ENCODE peak calls at places on chromosomes 5 and 9, in five cellular contexts. One of them, this sample, is unnamed.

GRCh38 chr9:127178646-127179632 is 56.5 kb upstream of the ANGPTL2 start:
- DNase-seq in AG09319: no peak
- DNase-seq in AG04450: no peak
- DNase-seq in MM.1S: no peak
- DNase-seq in GM12864: no peak
- DNase-seq in this sample: no peak

GRCh38 chr5:172417983-172418630 is 36.2 kb downstream of the SH3PXD2B start:
- DNase-seq in AG09319: peak
- DNase-seq in MM.1S: no peak
- DNase-seq in GM12864: no peak
- DNase-seq in AG04450: peak
- DNase-seq in this sample: no peak

GRCh38 chr9:124784503-124784902 is 7.6 kb downstream of the OLFML2A start:
- DNase-seq in MM.1S: no peak
- DNase-seq in GM12864: no peak
- DNase-seq in AG04450: no peak
- DNase-seq in AG09319: no peak
- DNase-seq in this sample: no peak

GRCh38 chr5:80975065-80975464 is 14.9 kb downstream of the RASGRF2 start:
- DNase-seq in MM.1S: no peak
- DNase-seq in AG04450: no peak
- DNase-seq in AG09319: no peak
- DNase-seq in GM12864: no peak
- DNase-seq in this sample: no peak

GRCh38 chr5:92019376-92019990 is 636.4 kb upstream of the ARRDC3 start:
- DNase-seq in AG04450: no peak
- DNase-seq in MM.1S: peak
- DNase-seq in GM12864: no peak
- DNase-seq in AG09319: no peak
- DNase-seq in this sample: no peak

GRCh38 chr9:21326526-21327139 is 8.6 kb downstream of the KLHL9 start:
- DNase-seq in GM12864: no peak
- DNase-seq in AG09319: no peak
- DNase-seq in AG04450: no peak
- DNase-seq in MM.1S: peak
- DNase-seq in this sample: peak

GRCh38 chr9:115209601-115210306 is 91.8 kb upstream of the TNC start:
- DNase-seq in AG04450: no peak
- DNase-seq in GM12864: no peak
- DNase-seq in MM.1S: no peak
- DNase-seq in AG09319: no peak
- DNase-seq in this sample: peak

GRCh38 chr9:121285835-121286687 is 18.1 kb downstream of the GSN start:
- DNase-seq in GM12864: no peak
- DNase-seq in AG04450: no peak
- DNase-seq in MM.1S: no peak
- DNase-seq in AG09319: no peak
- DNase-seq in this sample: no peak

GRCh38 chr9:8558176-8558575 is 758.6 kb upstream of the DMAC1 start:
- DNase-seq in GM12864: no peak
- DNase-seq in AG09319: no peak
- DNase-seq in MM.1S: no peak
- DNase-seq in AG04450: no peak
- DNase-seq in this sample: no peak

GRCh38 chr9:34701023-34701768 is 8.7 kb downstream of the CCL21 start:
- DNase-seq in AG04450: peak
- DNase-seq in AG09319: no peak
- DNase-seq in GM12864: no peak
- DNase-seq in MM.1S: peak
- DNase-seq in this sample: peak

GRCh38 chr9:105466898-105467455 is 19.1 kb downstream of the FSD1L start:
- DNase-seq in AG04450: peak
- DNase-seq in AG09319: no peak
- DNase-seq in GM12864: no peak
- DNase-seq in MM.1S: no peak
- DNase-seq in this sample: no peak

GRCh38 chr5:78588517-78588916 is 60.1 kb downstream of the LHFPL2 start:
- DNase-seq in AG04450: no peak
- DNase-seq in GM12864: no peak
- DNase-seq in MM.1S: no peak
- DNase-seq in AG09319: no peak
- DNase-seq in this sample: no peak

GRCh38 chr5:60487885-60488425 is 212.0 kb downstream of the DEPDC1B start:
- DNase-seq in AG04450: no peak
- DNase-seq in AG09319: no peak
- DNase-seq in MM.1S: no peak
- DNase-seq in GM12864: no peak
- DNase-seq in this sample: no peak

DNA sequence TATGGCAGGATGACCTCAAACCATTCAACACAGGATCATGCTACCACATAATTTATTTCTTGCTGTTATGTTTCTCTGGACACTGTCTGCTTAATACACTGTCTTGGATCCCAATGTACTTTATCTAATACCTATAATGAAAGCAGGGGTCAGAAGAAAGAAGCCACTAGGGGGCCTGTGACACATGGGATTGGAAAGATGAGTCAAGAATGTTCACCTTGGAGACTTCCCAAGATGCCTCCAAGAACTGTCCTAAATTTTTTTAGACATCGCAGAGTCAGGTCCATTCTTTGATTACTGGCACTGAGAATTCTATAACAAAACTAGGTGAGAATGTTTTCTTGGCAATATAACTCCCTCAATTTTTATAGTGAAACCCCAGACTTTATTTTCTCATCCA is 305.8 kb upstream of the SMARCA2 start:
- DNase-seq in AG09319: no peak
- DNase-seq in MM.1S: no peak
- DNase-seq in AG04450: no peak
- DNase-seq in GM12864: no peak
- DNase-seq in this sample: peak
- TF ChIP-seq CTCF in AG09319: no peak
- TF ChIP-seq CTCF in MM.1S: peak
- TF ChIP-seq CTCF in AG04450: no peak
- TF ChIP-seq CTCF in GM12864: peak
- TF ChIP-seq CTCF in this sample: peak

DNA sequence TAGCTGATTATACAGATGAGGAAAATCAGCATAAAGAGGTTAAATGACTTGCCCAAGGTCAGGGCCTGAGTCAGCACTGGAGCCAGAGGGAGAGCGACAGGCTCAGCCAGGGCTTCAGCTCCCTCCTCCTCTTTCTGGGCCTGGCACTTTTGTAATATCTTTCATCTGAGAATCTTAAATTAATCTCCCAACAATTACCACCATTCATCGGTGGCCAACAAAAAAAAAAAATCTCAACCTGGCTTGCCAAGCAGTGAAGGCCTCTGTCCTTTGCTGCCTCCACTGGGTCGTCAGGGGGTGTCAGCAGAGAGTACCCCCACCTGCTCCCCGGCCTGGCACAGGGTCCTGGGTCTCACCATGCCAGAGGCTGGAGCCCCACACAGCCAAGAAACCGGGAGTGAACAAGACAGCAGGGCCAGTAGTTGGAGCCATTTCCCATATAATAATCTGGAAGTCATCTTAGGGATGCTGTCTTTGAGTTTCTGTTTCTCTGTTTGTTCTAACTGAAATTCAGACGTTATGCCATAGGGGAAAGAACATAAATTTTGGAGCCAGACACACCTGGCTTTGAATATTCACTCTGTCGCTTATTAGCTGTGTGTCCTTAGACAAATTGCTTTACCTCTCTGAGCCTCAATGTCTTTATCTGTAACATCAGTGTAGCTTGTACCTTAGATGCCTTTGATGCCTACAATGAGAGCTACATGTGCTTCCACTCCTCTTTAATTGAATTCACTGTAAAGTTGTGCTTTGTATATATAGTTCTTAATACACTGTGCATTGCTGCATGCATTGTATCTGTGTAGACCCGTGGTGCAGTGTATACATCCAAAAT is 299.9 kb upstream of the MSX2 start:
- DNase-seq in MM.1S: no peak
- DNase-seq in GM12864: no peak
- DNase-seq in AG09319: no peak
- DNase-seq in AG04450: no peak
- DNase-seq in this sample: no peak
- TF ChIP-seq CTCF in MM.1S: no peak
- TF ChIP-seq CTCF in GM12864: no peak
- TF ChIP-seq CTCF in AG09319: peak
- TF ChIP-seq CTCF in AG04450: peak
- TF ChIP-seq CTCF in this sample: no peak

GRCh38 chr9:109705515-109705914 is 74.5 kb upstream of the PALM2AKAP2 start:
- DNase-seq in MM.1S: no peak
- DNase-seq in AG09319: peak
- DNase-seq in AG04450: no peak
- DNase-seq in GM12864: no peak
- DNase-seq in this sample: no peak
- TF ChIP-seq CTCF in MM.1S: no peak
- TF ChIP-seq CTCF in AG09319: peak
- TF ChIP-seq CTCF in AG04450: no peak
- TF ChIP-seq CTCF in GM12864: no peak
- TF ChIP-seq CTCF in this sample: no peak

GRCh38 chr5:178793156-178793555 is 62.7 kb upstream of the ZNF354A start:
- DNase-seq in AG04450: no peak
- DNase-seq in MM.1S: no peak
- DNase-seq in AG09319: no peak
- DNase-seq in GM12864: no peak
- DNase-seq in this sample: no peak
- TF ChIP-seq CTCF in AG04450: no peak
- TF ChIP-seq CTCF in MM.1S: peak
- TF ChIP-seq CTCF in AG09319: no peak
- TF ChIP-seq CTCF in GM12864: peak
- TF ChIP-seq CTCF in this sample: no peak

GRCh38 chr5:150341989-150342388 is 15.5 kb upstream of the TCOF1 start:
- DNase-seq in AG09319: no peak
- DNase-seq in AG04450: no peak
- DNase-seq in MM.1S: no peak
- DNase-seq in GM12864: no peak
- DNase-seq in this sample: no peak

GRCh38 chr5:150346592-150346991 is 10.9 kb upstream of the TCOF1 start:
- DNase-seq in MM.1S: no peak
- DNase-seq in GM12864: no peak
- DNase-seq in AG04450: no peak
- DNase-seq in AG09319: no peak
- DNase-seq in this sample: no peak

GRCh38 chr5:150342583-150342982 is 14.9 kb upstream of the TCOF1 start:
- DNase-seq in MM.1S: peak
- DNase-seq in AG09319: no peak
- DNase-seq in GM12864: no peak
- DNase-seq in AG04450: no peak
- DNase-seq in this sample: no peak

GRCh38 chr5:150345716-150346115 is 11.8 kb upstream of the TCOF1 start:
- DNase-seq in MM.1S: no peak
- DNase-seq in GM12864: no peak
- DNase-seq in AG09319: no peak
- DNase-seq in AG04450: no peak
- DNase-seq in this sample: no peak

GRCh38 chr5:150343994-150344393 is 13.5 kb upstream of the TCOF1 start:
- DNase-seq in AG09319: no peak
- DNase-seq in GM12864: no peak
- DNase-seq in AG04450: no peak
- DNase-seq in MM.1S: no peak
- DNase-seq in this sample: no peak
- TF ChIP-seq CTCF in AG09319: no peak
- TF ChIP-seq CTCF in GM12864: no peak
- TF ChIP-seq CTCF in AG04450: no peak
- TF ChIP-seq CTCF in MM.1S: no peak
- TF ChIP-seq CTCF in this sample: no peak

GRCh38 chr9:99819484-99820329 is 2.0 kb upstream of the NR4A3 start:
- DNase-seq in MM.1S: peak
- DNase-seq in GM12864: peak
- DNase-seq in AG04450: peak
- DNase-seq in AG09319: peak
- DNase-seq in this sample: peak
- TF ChIP-seq CTCF in MM.1S: no peak
- TF ChIP-seq CTCF in GM12864: no peak
- TF ChIP-seq CTCF in AG04450: no peak
- TF ChIP-seq CTCF in AG09319: peak
- TF ChIP-seq CTCF in this sample: no peak

GRCh38 chr5:94111209-94112004 is 370.0 kb upstream of the POU5F2 start:
- DNase-seq in GM12864: peak
- DNase-seq in AG04450: peak
- DNase-seq in AG09319: peak
- DNase-seq in MM.1S: peak
- DNase-seq in this sample: peak
- TF ChIP-seq CTCF in GM12864: no peak
- TF ChIP-seq CTCF in AG04450: peak
- TF ChIP-seq CTCF in AG09319: peak
- TF ChIP-seq CTCF in MM.1S: no peak
- TF ChIP-seq CTCF in this sample: no peak

GRCh38 chr5:180390441-180391190 is 37.5 kb upstream of the GFPT2 start:
- DNase-seq in AG09319: no peak
- DNase-seq in GM12864: no peak
- DNase-seq in AG04450: no peak
- DNase-seq in MM.1S: no peak
- DNase-seq in this sample: no peak
- TF ChIP-seq CTCF in AG09319: no peak
- TF ChIP-seq CTCF in GM12864: no peak
- TF ChIP-seq CTCF in AG04450: no peak
- TF ChIP-seq CTCF in MM.1S: no peak
- TF ChIP-seq CTCF in this sample: no peak

GRCh38 chr5:107272954-107273353 is 397.8 kb downstream of the EFNA5 start:
- DNase-seq in AG04450: no peak
- DNase-seq in MM.1S: no peak
- DNase-seq in GM12864: no peak
- DNase-seq in AG09319: no peak
- DNase-seq in this sample: no peak

GRCh38 chr5:107275333-107275732 is 395.4 kb downstream of the EFNA5 start:
- DNase-seq in GM12864: no peak
- DNase-seq in AG09319: no peak
- DNase-seq in MM.1S: no peak
- DNase-seq in AG04450: no peak
- DNase-seq in this sample: no peak

GRCh38 chr5:107282061-107282460 is 388.7 kb downstream of the EFNA5 start:
- DNase-seq in GM12864: no peak
- DNase-seq in AG04450: no peak
- DNase-seq in MM.1S: no peak
- DNase-seq in AG09319: no peak
- DNase-seq in this sample: no peak

GRCh38 chr5:107274576-107274975 is 396.2 kb downstream of the EFNA5 start:
- DNase-seq in AG04450: no peak
- DNase-seq in AG09319: no peak
- DNase-seq in MM.1S: no peak
- DNase-seq in GM12864: no peak
- DNase-seq in this sample: no peak

DNA sequence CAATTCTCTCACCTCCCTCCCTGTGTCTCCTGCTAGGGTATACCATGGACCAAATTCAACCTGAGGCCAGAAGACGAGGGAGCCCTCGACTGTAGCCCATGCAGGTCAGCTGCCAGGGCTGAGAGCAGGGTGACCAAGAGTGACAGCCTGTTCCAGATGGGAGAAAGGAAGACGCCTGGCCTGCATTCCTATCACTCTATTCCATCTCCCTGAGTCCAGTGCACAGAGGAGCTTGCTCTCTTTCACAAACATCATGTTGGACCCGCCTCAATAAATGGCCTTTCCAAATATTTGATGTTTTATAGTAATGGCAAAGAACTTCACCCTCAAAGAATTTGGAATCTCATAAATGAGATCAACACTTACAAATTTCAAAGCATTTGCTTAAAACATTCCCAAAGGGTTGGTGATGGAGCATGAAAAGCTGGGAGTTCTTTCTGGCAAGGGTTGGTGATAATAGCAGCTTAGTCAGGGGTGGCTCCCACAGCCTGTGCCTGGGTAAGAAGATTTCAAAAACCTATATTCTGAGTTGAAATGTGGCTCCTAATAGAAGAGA is 393.2 kb downstream of the EFNA5 start:
- DNase-seq in GM12864: no peak
- DNase-seq in MM.1S: no peak
- DNase-seq in AG04450: no peak
- DNase-seq in AG09319: no peak
- DNase-seq in this sample: no peak
- TF ChIP-seq CTCF in GM12864: no peak
- TF ChIP-seq CTCF in MM.1S: no peak
- TF ChIP-seq CTCF in AG04450: no peak
- TF ChIP-seq CTCF in AG09319: no peak
- TF ChIP-seq CTCF in this sample: no peak

This sample was measured in GM20000.